ENCODE peak calls at places on chromosomes 11 and 22, in six cellular contexts. P is HCT116, I is heart left ventricle, K is tibial nerve, N is breast epithelium, V is HepG2. B is an unnamed sample.

GRCh38 chr11:76628408-76628947 is 42.1 kb downstream of the LRRC32 start:
- DNase-seq in K (no peak), N (no peak), I (no peak), V (no peak), P (no peak), B (no peak)

GRCh38 chr11:17543041-17543440 is 1.2 kb downstream of the USH1C start:
- DNase-seq in V (no peak), K (no peak), N (peak), P (no peak), I (no peak), B (no peak)

GRCh38 chr22:43273902-43274484 is 69.2 kb downstream of the SCUBE1 start:
- DNase-seq in V (peak), N (no peak), K (no peak), I (no peak), P (peak), B (no peak)

GRCh38 chr11:118524356-118524755 is 2.9 kb upstream of the TTC36 start:
- DNase-seq in V (no peak), I (peak), P (no peak), K (no peak), N (no peak), B (no peak)

GRCh38 chr11:62707277-62707771 is at the start of the genes BSCL2 and GNG3:
- DNase-seq in K (no peak), P (no peak), I (peak), N (no peak), V (no peak), B (peak)

GRCh38 chr22:21690401-21690801 is 24.6 kb downstream of the PPIL2 start:
- DNase-seq in V (no peak), N (no peak), K (no peak), P (no peak), I (no peak), B (no peak)

GRCh38 chr11:123020968-123021367 is 39.3 kb upstream of the BSX start:
- DNase-seq in N (no peak), K (no peak), V (peak), I (no peak), P (peak), B (no peak)

GRCh38 chr11:31706357-31706756 is 104.8 kb downstream of the PAX6 start:
- DNase-seq in I (no peak), P (no peak), K (no peak), N (no peak), V (no peak), B (no peak)

GRCh38 chr11:121091492-121092179 is 9.4 kb upstream of the TECTA start:
- DNase-seq in P (no peak), I (no peak), K (no peak), N (no peak), V (peak), B (peak)

GRCh38 chr11:72773696-72774095 is 20.2 kb downstream of the STARD10 start:
- DNase-seq in N (no peak), K (no peak), I (no peak), P (no peak), V (no peak), B (no peak)
- TF ChIP-seq POLR2A in N (no peak), K (no peak), I (no peak), P (no peak), V (no peak), B (no peak)

GRCh38 chr22:45880732-45881523 is 96.0 kb downstream of the WNT7B start:
- DNase-seq in I (no peak), N (peak), K (no peak), V (no peak), P (no peak), B (peak)

GRCh38 chr22:45878901-45879551 is 97.9 kb downstream of the WNT7B start:
- DNase-seq in P (no peak), N (peak), K (no peak), V (no peak), I (no peak), B (peak)

GRCh38 chr22:45878051-45878764 is 98.8 kb downstream of the WNT7B start:
- DNase-seq in K (peak), V (no peak), I (peak), P (no peak), N (peak), B (peak)

GRCh38 chr22:45880091-45880651 is 96.8 kb downstream of the WNT7B start:
- DNase-seq in V (no peak), P (no peak), K (no peak), N (peak), I (no peak), B (peak)

DNA sequence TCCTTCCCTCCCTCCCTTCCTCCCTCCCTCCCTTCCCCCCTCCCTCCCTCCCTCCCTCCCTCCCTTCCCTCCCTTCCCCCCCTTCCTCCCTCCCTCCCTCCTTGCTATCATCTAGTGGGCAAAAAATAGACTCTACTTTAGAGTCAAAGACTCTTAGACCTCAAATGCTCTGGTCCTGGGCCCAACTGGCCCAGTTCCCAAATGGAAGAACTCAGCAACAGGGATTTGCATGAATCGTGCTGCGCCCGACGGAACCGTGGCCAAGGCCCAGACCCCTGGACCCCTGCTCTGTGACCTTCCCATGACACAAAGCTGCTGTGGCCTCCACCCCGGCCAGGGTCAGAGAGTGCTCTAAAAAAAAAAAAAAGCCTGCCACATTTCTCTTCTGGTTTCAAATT is 97.4 kb downstream of the WNT7B start:
- DNase-seq in P (no peak), V (no peak), I (peak), K (no peak), N (peak), B (no peak)
- TF ChIP-seq POLR2A in P (no peak), V (no peak), I (no peak), K (no peak), N (no peak), B (no peak)

GRCh38 chr11:252666-253065 is 15.9 kb downstream of the PSMD13 start:
- DNase-seq in P (no peak), K (no peak), V (no peak), N (no peak), I (no peak), B (no peak)
- TF ChIP-seq POLR2A in P (no peak), K (no peak), V (no peak), N (no peak), I (no peak), B (no peak)

DNA sequence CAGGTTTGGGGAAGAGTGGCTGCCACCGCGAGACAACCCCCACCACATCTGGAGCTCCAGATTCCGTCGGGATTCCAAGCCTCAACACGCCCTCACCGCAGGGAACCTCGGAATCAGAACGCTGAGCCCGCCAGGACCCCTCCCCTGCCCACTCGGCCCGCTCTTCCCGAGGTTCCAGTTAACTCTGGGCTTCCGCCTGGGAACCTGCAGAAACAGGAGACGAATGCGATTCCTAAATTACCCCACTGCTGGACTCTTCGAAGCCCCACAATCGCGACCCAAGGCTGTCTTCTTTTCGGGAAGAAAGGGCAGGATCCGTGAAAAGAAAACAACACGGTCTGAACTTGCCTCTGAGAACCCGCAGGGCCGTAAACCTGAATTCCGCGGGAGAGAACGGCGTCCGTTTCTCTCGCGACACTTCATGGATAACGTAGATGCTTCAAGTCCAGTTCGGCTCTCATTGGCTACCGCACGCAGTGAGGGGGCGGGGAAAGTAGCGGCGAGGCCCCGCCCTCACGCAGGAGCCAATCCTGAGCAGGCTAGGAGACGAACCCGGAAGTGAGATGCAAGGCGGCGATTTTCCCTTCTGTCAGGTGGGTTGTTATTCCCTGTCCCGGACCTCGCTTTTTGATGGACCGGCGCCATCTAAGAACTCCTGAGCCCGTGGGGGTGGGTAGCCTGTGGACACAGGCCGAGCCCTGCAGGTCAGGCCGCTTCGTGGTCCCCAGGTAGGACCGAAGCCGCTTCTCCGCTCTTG is at the start of the genes ANKRD49 and MRE11:
- DNase-seq in P (peak), K (peak), I (peak), V (peak), N (peak), B (peak)
- TF ChIP-seq POLR2A in P (peak), K (peak), I (peak), V (peak), N (peak), B (peak)

GRCh38 chr11:90364527-90364926 is 141.7 kb upstream of the CHORDC1 start:
- DNase-seq in N (no peak), V (no peak), K (no peak), P (no peak), I (no peak), B (no peak)
- TF ChIP-seq POLR2A in N (no peak), V (no peak), K (no peak), P (no peak), I (no peak), B (no peak)

GRCh38 chr11:64763804-64764611 is 4.2 kb upstream of the PYGM start:
- DNase-seq in N (peak), P (no peak), K (no peak), I (no peak), V (no peak), B (no peak)
- TF ChIP-seq POLR2A in N (no peak), P (no peak), K (no peak), I (no peak), V (peak), B (no peak)

DNA sequence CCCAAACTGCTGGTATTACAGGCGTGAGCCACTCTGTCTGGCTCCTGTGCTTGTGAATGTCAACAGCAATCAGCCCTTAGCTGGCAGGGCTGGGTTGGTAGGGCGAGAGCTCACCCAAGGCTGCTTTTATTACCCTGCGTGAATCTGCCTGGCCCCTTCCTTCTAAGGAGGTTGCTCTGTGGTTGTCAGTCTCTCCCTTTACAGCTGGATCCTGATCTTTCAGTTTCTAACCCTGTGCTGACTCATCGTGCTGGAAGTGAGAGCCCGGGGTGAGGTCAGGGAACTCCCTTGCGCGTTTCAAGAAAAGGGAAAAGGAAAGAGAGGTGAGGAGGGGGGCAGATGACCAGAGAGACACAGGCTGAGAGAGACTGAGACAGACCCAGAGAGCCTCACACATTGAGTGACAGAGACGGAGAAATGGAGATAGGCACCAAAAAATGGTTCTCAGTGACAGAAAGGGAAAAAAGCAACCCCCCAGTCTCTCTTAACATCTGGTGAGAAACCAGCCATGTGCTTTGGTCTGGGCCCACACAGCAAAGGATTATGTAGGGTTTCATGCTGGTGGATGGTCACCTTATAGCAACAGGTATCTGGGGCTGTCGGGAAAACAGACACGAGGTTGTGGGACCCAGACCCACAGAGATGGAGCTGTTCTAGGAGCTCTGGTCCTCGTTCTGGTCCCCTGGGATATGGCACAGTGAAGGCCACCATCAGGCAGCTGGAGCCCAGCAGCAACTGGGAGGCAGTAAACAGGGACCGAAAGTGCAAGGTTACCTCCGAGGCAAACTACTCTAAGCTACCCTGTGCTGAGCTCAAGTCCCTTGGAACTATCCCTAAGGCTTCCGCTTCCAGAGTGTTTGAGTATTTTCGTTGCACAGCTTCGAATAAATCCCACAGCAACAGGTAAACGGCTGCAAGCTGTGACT is 2.5 kb downstream of the TCN2 start:
- DNase-seq in V (no peak), I (peak), K (no peak), N (no peak), P (no peak), B (no peak)
- TF ChIP-seq POLR2A in V (no peak), I (no peak), K (no peak), N (no peak), P (no peak), B (peak)

DNA sequence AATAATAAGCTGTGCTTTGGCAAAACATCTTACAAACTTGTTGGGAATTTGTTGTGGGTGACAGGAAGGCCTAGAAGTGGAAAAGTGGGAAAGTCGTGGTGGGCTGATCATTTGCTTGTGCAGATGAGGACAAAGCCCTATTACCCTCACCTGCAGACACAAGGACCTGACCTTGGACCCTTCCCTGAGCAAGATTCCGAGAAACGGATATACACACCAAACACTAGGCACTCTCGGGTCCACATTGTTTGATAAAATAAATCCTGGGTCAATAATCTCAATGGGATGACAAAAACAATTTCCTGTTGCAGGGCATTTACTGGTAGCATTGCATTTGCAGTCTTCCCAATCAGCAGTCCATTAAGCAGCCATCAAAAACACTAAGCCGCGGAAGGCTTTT is 89.7 kb downstream of the GAB2 start:
- DNase-seq in P (no peak), I (no peak), V (no peak), N (no peak), K (no peak), B (no peak)
- TF ChIP-seq POLR2A in P (no peak), I (no peak), V (no peak), N (no peak), K (no peak), B (no peak)